ENCODE peak calls at places on chromosomes 11 and 22, in six cellular contexts. Y is kidney; L is pancreas; T is body of pancreas; J is CD8-positive, alpha-beta T cell; U is left lung. D is an unnamed sample. For H3K4me1 and H3K36me3, the result is how much of the 10 kb centered on the place peaks cover.

GRCh38 chr11:86176165-86176884 is 68.2 kb upstream of the EED start:
- DNase-seq in J (no peak), L (no peak), T (no peak), U (no peak), Y (no peak), D (no peak)

GRCh38 chr11:58616594-58616993 is 5.9 kb upstream of the CNTF start:
- DNase-seq in U (no peak), J (no peak), L (peak), Y (no peak), T (peak), D (no peak)

GRCh38 chr11:128575956-128576340 is 11.4 kb downstream of the ETS1 start:
- DNase-seq in T (peak), J (no peak), Y (no peak), U (peak), L (peak), D (peak)

GRCh38 chr22:27857441-27857840 is 55.9 kb upstream of the MN1 start:
- DNase-seq in T (no peak), U (no peak), J (no peak), L (no peak), Y (no peak), D (no peak)

GRCh38 chr11:72712168-72712721 is 38.0 kb upstream of the PDE2A start:
- DNase-seq in Y (peak), L (no peak), T (no peak), J (no peak), U (peak), D (no peak)

GRCh38 chr11:69708731-69709401 is 5.0 kb upstream of the FGF19 start:
- DNase-seq in U (no peak), T (no peak), J (no peak), L (no peak), Y (no peak), D (peak)

GRCh38 chr11:63764712-63765631 is 3.6 kb downstream of the ZFTA start:
- DNase-seq in Y (peak), J (no peak), T (peak), L (peak), U (no peak), D (peak)

GRCh38 chr11:111765320-111765983 is 737 bp downstream of the PPP2R1B start:
- DNase-seq in J (no peak), Y (no peak), T (peak), U (no peak), L (peak), D (no peak)

GRCh38 chr22:30288414-30289125 is 735 bp downstream of the CASTOR1 start:
- DNase-seq in L (no peak), Y (no peak), T (no peak), U (peak), J (no peak), D (no peak)

GRCh38 chr22:19900707-19901436 is 40.7 kb upstream of the COMT start:
- DNase-seq in L (no peak), J (no peak), U (no peak), Y (peak), T (no peak), D (no peak)

GRCh38 chr22:27349456-27349855 is 452.1 kb downstream of the MN1 start:
- DNase-seq in J (no peak), T (no peak), Y (no peak), L (no peak), U (no peak), D (peak)

GRCh38 chr11:102312656-102313055 is 4.6 kb upstream of the BIRC3 start:
- DNase-seq in L (no peak), U (no peak), T (no peak), Y (no peak), J (no peak), D (no peak)

GRCh38 chr22:33357894-33358440 is 299.8 kb upstream of the SYN3 start:
- DNase-seq in J (no peak), T (no peak), U (no peak), Y (no peak), L (no peak), D (no peak)

GRCh38 chr11:116175707-116176106 is 597.1 kb downstream of the BUD13 start:
- DNase-seq in J (no peak), U (no peak), T (no peak), L (no peak), Y (no peak), D (no peak)

GRCh38 chr22:48376936-48377335 is 1450.7 kb downstream of the BRD1 start:
- DNase-seq in T (no peak), L (no peak), U (no peak), Y (no peak), J (no peak), D (no peak)

DNA sequence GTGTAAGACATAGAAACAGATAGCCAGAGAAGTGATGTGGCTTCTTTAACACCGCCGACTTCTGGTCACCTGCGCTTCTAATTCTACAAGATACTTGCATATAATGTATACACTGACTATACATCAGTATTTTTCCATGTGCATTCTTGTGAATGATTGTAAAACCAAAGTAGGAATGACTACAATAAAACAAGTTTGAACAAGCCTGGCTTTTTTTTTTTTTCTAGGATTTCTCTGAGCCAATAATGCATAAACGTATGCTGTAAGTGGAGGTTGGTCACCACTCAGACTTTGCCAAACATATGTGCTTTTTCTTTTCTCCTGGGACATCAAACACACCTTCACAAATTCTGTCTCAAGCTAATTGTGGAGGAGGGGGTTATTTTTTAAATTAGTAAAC is 237.8 kb upstream of the KIRREL3 start:
- DNase-seq in Y (no peak), T (no peak), L (no peak), U (no peak), J (no peak), D (no peak)
- H3K4me1 ChIP-seq in Y (under half), T (under half), L (under half), U (under half), J (under half), D (under half)

DNA sequence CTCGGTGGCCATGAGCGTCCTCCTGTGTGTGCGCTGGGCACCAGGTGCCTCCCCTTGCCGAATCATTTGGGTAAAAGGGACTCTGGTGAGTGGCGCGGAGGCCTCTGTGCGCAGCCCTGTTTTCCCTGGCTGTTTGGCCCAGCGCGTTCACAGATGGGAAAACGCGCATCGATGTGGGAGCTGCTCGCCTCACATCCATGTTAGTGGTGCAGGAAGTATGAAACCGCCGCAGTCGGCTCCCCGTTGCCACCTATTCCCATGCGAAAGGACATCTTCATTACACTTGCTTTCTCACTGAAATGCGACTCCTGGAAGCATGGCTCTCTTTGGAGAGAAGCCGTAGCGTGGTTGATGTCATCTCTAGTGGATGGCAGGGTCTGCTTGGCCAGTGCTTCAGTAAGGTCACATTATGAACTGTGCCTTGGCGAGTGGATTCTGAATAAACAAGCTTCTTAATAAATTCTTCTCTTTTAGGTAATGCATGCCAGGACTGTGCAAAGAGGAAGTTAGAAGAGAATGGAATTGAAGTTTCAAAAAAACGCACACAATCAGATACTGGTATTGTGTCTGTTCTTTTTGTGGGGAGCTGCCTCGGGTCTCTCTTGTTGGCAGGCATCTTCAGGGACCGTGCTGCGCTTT is 26.2 kb downstream of the FAM118A start:
- DNase-seq in Y (no peak), J (no peak), U (no peak), T (no peak), L (no peak), D (no peak)
- H3K36me3 ChIP-seq in Y (under half), J (under half), U (half or more), T (under half), L (under half), D (under half)

DNA sequence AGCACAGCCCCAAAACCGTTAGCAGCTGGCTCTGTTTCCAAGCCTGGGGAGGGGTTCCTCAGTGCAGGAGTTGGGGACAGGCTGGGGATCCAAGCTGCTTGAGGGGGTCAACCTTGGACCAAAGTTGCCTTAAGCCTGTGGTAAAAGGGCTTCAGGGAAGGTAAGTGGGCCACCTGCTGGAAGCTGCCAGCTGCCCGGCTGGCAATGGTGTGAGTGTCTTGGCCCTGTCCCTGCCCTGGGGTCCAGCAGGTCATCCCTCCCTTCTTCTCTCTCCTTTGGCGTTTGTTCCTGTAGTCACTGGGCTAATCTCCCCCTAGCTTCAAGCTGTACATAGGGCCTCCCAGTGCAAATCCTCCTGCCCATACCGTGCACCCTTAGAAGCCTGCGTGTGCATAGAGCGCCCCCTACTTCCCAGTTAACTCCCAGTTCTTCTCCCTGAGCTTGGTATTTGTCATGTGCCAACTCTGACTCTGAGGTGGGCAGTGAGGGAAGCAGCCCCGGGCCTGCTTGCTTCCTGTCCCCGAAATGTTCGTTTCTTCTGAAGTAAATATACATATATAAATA is 4.4 kb downstream of the TMEM258 start:
- DNase-seq in Y (peak), L (peak), J (no peak), U (no peak), T (peak), D (peak)
- TF ChIP-seq CTCF in Y (peak), L (peak), J (no peak), U (no peak), T (peak), D (peak)

GRCh38 chr11:47944555-47945128 is 35.7 kb upstream of the PTPRJ start:
- DNase-seq in Y (no peak), U (no peak), L (no peak), J (no peak), T (no peak), D (no peak)

GRCh38 chr11:47943721-47944554 is 36.4 kb upstream of the PTPRJ start:
- DNase-seq in L (no peak), T (no peak), Y (no peak), U (peak), J (no peak), D (no peak)

GRCh38 chr11:47950396-47950795 is 30.0 kb upstream of the PTPRJ start:
- DNase-seq in L (no peak), T (no peak), J (peak), U (no peak), Y (no peak), D (peak)

GRCh38 chr11:47948137-47948536 is 32.2 kb upstream of the PTPRJ start:
- DNase-seq in Y (no peak), T (no peak), J (no peak), U (no peak), L (no peak), D (peak)

DNA sequence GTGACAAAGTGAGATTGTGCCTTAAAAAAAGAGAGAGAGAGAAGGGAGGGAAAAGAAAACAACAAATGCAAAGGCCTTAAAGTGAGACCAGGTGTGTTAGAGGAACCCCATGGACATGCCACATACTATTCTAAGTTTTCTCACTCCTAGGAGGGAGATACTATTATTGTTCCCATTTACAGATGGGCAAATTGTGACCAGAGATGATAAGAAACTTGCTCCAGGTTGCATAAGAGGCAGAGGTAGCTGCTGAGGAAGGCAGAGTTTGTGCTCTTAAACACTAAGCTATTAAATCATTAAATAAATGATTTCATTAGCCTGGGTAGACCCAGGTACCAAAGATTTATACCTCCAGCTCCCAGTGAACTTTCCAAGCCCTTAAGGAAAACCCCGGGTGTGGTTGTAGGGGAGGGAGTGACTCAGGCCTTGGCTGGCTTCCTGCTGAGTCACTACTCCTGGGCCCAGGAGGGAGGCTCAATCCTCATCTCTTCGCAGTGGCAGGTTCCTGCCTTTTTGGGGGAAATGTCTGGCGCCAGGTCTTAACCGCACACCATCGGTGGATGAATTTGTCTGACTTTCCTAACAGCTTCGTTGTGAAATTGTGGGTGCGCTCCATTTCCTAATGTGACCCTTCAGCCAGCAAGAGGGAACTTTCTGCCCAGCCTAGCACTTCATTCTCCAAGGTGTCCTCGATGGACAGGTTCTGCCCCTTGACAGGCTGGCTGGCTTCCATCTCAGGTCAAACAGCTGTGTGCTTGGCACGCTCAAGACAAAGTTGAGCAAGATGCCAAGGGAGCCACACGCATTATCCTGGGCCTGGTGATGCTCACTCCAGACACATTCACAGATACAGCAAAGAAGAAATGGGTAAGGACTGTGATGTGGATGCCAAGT is 33.4 kb upstream of the PTPRJ start:
- DNase-seq in Y (peak), U (peak), J (no peak), L (peak), T (peak), D (no peak)
- H3K4me1 ChIP-seq in Y (under half), U (under half), J (under half), L (under half), T (under half), D (under half)

D was measured in cardiac muscle cell.